ENCODE peak calls at places on chromosomes 12 and 14, in four cellular contexts. U, E, Q and C are unnamed samples.
A peak's percentile ranks its signal among the peaks of the same experiment; 100 is the strongest.

GRCh38 chr12:54135621-54136027 is 53.2 kb downstream of the SMUG1 start:
- DNase-seq in U (no peak), E (no peak), Q (no peak), C (no peak)

GRCh38 chr12:7207866-7208612 is 18.6 kb downstream of the PEX5 start:
- DNase-seq in U (no peak), E (no peak), Q (no peak), C (no peak)

GRCh38 chr12:32891956-32892355 is 4.6 kb downstream of the PKP2 start:
- DNase-seq in U (no peak), E (no peak), Q (no peak), C (no peak)

GRCh38 chr14:33068626-33069025 is 129.9 kb downstream of the NPAS3 start:
- DNase-seq in U (no peak), E (no peak), Q (no peak), C (no peak)

GRCh38 chr12:96073346-96074336 is 38.3 kb upstream of the LTA4H start:
- DNase-seq in U (no peak), E (no peak), Q (no peak), C (peak; percentile 51)

GRCh38 chr12:52387859-52388258 is 2.4 kb upstream of the KRT84 start:
- DNase-seq in U (no peak), E (no peak), Q (no peak), C (no peak)

GRCh38 chr12:106106892-106107291 is 31.9 kb downstream of the NUAK1 start:
- DNase-seq in U (peak; percentile 10), E (no peak), Q (no peak), C (no peak)

GRCh38 chr14:85332401-85332800 is 197.5 kb upstream of the FLRT2 start:
- DNase-seq in U (no peak), E (no peak), Q (no peak), C (no peak)

GRCh38 chr12:2690348-2691000 is 104.3 kb upstream of the FKBP4 start:
- DNase-seq in U (no peak), E (no peak), Q (peak; percentile 37), C (no peak)

GRCh38 chr14:73977896-73978295 is 27.8 kb downstream of the COQ6 start:
- DNase-seq in U (no peak), E (no peak), Q (no peak), C (no peak)

GRCh38 chr14:57502581-57503254 is 9.1 kb upstream of the CCDC198 start:
- DNase-seq in U (no peak), E (no peak), Q (no peak), C (peak; percentile 49)

GRCh38 chr12:118436986-118437385 is 60.6 kb downstream of the SUDS3 start:
- DNase-seq in U (no peak), E (no peak), Q (no peak), C (no peak)

GRCh38 chr14:91934554-91935285 is 12.8 kb downstream of the FBLN5 start:
- DNase-seq in U (no peak), E (no peak), Q (no peak), C (no peak)